ENCODE peak calls at places on chromosomes 11 and 22, in seven cellular contexts. R is pancreas, H is kidney epithelial cell, K is fibroblast of the aortic adventitia, X is body of pancreas, F is GM06990, W is breast epithelium. M is an unnamed sample.

GRCh38 chr11:103927535-103927934 is 108.9 kb upstream of the DDI1 start:
- DNase-seq in R (no peak), H (no peak), W (no peak), F (no peak), X (no peak), K (peak), M (peak)

GRCh38 chr11:3171931-3172560 is 6.9 kb upstream of the OSBPL5 start:
- DNase-seq in K (no peak), X (no peak), H (no peak), F (no peak), W (no peak), R (no peak), M (no peak)

GRCh38 chr22:49091451-49091850 is 736.2 kb downstream of the BRD1 start:
- DNase-seq in H (no peak), K (no peak), X (no peak), W (no peak), F (no peak), R (no peak), M (no peak)

GRCh38 chr11:2207212-2207611 is 35.6 kb upstream of the TH start:
- DNase-seq in H (no peak), R (no peak), X (peak), K (no peak), W (no peak), F (no peak), M (no peak)

GRCh38 chr11:22359295-22359694 is 21.1 kb downstream of the SLC17A6 start:
- DNase-seq in H (no peak), K (no peak), F (no peak), R (no peak), W (no peak), X (no peak), M (no peak)

GRCh38 chr11:69493931-69494821 is 12.7 kb downstream of the LINC01488 start:
- DNase-seq in K (no peak), H (no peak), F (no peak), R (no peak), X (no peak), W (no peak), M (no peak)

GRCh38 chr11:45252134-45252856 is 33.8 kb downstream of the SYT13 start:
- DNase-seq in K (no peak), F (peak), H (no peak), R (peak), W (no peak), X (peak), M (peak)

GRCh38 chr11:97557399-97557798 is 1167.6 kb downstream of the JRKL start:
- DNase-seq in K (no peak), R (no peak), W (no peak), X (no peak), F (no peak), H (no peak), M (no peak)

GRCh38 chr11:86047275-86047991 is 21.5 kb downstream of the PICALM start:
- DNase-seq in H (peak), W (no peak), R (no peak), F (peak), X (no peak), K (peak), M (peak)

GRCh38 chr11:130831506-130832385 is 84.5 kb downstream of the SNX19 start:
- DNase-seq in R (no peak), K (peak), X (no peak), H (no peak), W (no peak), F (peak), M (no peak)

GRCh38 chr22:48710410-48710809 is 1117.3 kb downstream of the BRD1 start:
- DNase-seq in F (no peak), R (no peak), X (no peak), K (no peak), H (no peak), W (no peak), M (no peak)

GRCh38 chr11:12137938-12138731 is 27.7 kb downstream of the MICAL2 start:
- DNase-seq in W (no peak), R (no peak), X (no peak), K (peak), F (no peak), H (peak), M (peak)

GRCh38 chr11:87428266-87428665 is 390.5 kb downstream of the TMEM135 start:
- DNase-seq in W (no peak), K (no peak), F (no peak), X (no peak), R (no peak), H (no peak), M (peak)

GRCh38 chr11:84289381-84289906 is 1003.3 kb upstream of the CCDC90B start:
- DNase-seq in X (no peak), K (peak), H (peak), W (no peak), R (no peak), F (peak), M (peak)

GRCh38 chr11:10483584-10483983 is 28.5 kb downstream of the AMPD3 start:
- DNase-seq in X (no peak), W (no peak), F (no peak), K (no peak), H (no peak), R (no peak), M (no peak)

GRCh38 chr11:110092577-110093406 is at the start of gene ZC3H12C:
- DNase-seq in X (peak), F (peak), H (peak), W (peak), R (peak), K (peak), M (peak)

GRCh38 chr11:2369320-2369719 is 7.8 kb upstream of the CD81 start:
- DNase-seq in W (no peak), K (no peak), H (no peak), X (no peak), R (no peak), F (no peak), M (no peak)

GRCh38 chr11:112511271-112511670 is 250.6 kb upstream of the PLET1 start:
- DNase-seq in K (no peak), R (no peak), F (no peak), H (no peak), X (no peak), W (no peak), M (no peak)

GRCh38 chr11:123351375-123351774 is 78.7 kb upstream of the GRAMD1B start:
- DNase-seq in W (no peak), X (no peak), H (no peak), K (no peak), F (no peak), R (no peak), M (no peak)

GRCh38 chr22:44391481-44392445 is 79.0 kb upstream of the SHISAL1 start:
- DNase-seq in W (no peak), K (no peak), F (no peak), R (no peak), X (peak), H (no peak), M (no peak)

GRCh38 chr22:45578524-45579147 is 76.0 kb downstream of the FBLN1 start:
- DNase-seq in W (no peak), K (no peak), R (no peak), H (no peak), F (no peak), X (no peak), M (no peak)

GRCh38 chr22:45576730-45577464 is 74.2 kb downstream of the FBLN1 start:
- DNase-seq in K (no peak), X (no peak), F (no peak), H (no peak), R (no peak), W (no peak), M (no peak)

GRCh38 chr22:45579306-45579705 is 76.6 kb downstream of the FBLN1 start:
- DNase-seq in R (no peak), K (no peak), W (no peak), X (no peak), F (no peak), H (peak), M (no peak)

GRCh38 chr22:45576273-45576625 is 73.6 kb downstream of the FBLN1 start:
- DNase-seq in X (no peak), W (no peak), F (no peak), H (no peak), R (no peak), K (no peak), M (no peak)

DNA sequence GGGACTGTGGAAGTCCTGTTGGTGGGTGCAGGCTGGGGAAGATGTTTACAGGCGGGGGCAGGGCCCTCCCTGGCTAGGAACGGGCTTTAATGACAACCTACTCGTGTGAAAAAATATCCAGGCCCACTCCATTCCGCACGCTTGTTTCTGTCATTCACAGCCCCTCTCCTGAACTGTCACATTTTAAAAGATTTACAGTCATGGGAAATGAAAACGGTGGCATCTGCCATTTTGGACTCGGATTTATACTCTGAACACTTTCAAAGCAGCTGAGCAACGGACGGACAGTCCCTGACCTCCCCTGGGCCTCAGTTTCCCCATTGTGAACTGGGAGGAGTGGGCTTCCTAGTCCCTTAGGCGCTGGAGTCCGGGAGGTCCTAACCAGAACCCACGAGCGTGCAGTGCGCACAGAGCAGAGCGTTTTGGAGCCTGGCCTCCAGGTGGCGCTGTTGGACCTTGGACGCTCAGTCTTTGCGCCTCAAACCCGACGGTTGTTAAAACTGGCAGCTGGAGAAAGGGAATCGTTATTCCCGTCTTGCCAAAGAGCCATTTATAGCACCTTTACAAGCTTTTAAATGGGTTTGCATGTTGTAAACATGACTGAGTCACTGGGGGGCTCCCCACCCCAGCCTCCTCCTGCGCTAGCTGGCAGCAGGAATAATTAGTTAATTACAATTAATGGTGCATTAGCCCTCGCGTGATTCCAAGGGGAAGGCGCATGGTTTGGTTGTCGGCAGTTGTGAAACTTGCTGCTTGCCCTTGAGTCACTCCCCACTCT is 75.3 kb downstream of the FBLN1 start:
- DNase-seq in K (peak), R (peak), F (peak), W (peak), X (peak), H (no peak), M (peak)
- TF ChIP-seq CTCF in K (peak), R (peak), F (peak), W (peak), X (peak), H (peak), M (peak)

DNA sequence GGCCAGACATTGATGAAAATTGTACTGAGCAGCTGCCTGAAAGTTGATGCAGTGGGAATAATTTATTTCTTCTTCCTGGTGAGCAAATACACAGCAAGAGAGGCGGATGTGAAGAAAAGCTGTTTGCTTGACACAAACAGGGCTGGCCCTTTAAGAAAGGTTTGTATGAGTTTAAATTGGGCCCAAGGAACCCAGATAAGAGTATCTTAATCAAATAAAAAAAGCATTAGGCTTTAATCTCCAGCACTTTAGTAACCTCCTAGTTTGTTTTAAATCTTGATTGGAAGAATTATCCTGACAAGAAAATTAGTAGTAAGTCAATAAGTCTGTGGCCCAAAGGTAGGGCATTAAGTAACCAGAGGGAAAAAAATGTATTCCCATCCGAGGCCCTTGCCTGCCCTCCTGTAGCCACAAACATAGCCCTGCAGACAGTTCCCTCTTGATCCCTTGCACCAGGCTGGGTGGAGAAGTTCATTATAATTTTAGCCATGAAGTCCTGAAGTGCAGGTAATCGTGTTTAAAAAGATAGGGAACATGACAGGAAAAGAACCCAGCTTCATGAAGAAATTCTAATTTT is 245.6 kb downstream of the KIRREL3 start:
- DNase-seq in H (no peak), K (no peak), W (no peak), F (no peak), X (no peak), R (no peak), M (no peak)
- H3K4me3 ChIP-seq in H (no peak), K (no peak), W (no peak), F (no peak), X (no peak), R (no peak), M (no peak)

DNA sequence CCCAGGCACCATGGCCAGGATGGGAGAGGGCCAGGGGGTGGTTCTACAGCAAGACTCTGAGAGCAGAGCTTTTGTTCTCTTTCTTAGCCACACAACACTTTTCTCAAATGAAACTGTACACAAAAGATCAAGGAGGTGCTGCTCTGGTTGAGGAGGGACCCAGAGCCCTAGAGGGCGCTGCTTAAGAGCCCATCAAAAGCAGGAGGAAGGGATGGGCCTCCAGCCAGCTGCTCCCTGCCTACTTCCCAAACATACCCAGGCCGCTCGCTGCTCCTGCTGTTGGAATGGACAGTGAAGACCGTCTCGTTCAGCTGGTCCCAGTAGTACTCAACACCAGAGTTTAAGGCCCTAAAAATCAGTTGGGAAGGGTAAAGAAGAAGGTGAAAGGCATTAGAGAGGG is 18.4 kb upstream of the CHRM4 start:
- DNase-seq in K (no peak), X (no peak), W (no peak), F (no peak), H (no peak), R (no peak), M (no peak)
- TF ChIP-seq CTCF in K (peak), X (no peak), W (no peak), F (no peak), H (peak), R (no peak), M (no peak)

DNA sequence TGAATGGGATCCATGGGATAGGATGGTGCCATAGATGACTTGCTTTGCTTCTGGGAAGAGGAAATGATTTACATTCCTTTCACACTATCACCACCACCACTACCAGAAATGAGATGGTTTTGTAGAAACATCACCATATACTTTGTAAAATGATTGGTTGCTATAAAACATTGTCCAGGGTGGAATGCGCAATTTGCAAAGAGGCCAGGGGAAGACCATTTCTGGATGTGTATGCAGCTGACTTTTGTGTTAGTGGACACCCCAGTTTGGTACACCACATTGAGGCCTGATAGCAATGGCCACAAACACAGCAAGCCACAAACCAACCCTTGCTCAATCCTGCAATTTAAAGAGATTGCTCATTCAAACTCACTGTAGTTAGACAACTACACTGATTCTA is 56.7 kb upstream of the RCN1 start:
- DNase-seq in R (no peak), H (peak), K (peak), X (no peak), W (no peak), F (no peak), M (peak)
- H3K4me3 ChIP-seq in R (no peak), H (no peak), K (no peak), X (no peak), W (no peak), F (no peak), M (no peak)

GRCh38 chr11:60170566-60170965 is 12.3 kb downstream of the MS4A6A start:
- DNase-seq in W (no peak), R (no peak), F (no peak), X (no peak), K (no peak), H (no peak), M (no peak)

GRCh38 chr11:60168306-60168705 is 14.6 kb downstream of the MS4A6A start:
- DNase-seq in X (no peak), K (no peak), F (peak), W (no peak), H (no peak), R (no peak), M (no peak)

GRCh38 chr11:60172011-60172410 is 10.9 kb downstream of the MS4A6A start:
- DNase-seq in F (no peak), X (no peak), R (no peak), H (no peak), W (no peak), K (no peak), M (no peak)

GRCh38 chr11:60165946-60166345 is 16.9 kb downstream of the MS4A6A start:
- DNase-seq in K (no peak), X (no peak), F (no peak), H (no peak), R (no peak), W (no peak), M (no peak)

DNA sequence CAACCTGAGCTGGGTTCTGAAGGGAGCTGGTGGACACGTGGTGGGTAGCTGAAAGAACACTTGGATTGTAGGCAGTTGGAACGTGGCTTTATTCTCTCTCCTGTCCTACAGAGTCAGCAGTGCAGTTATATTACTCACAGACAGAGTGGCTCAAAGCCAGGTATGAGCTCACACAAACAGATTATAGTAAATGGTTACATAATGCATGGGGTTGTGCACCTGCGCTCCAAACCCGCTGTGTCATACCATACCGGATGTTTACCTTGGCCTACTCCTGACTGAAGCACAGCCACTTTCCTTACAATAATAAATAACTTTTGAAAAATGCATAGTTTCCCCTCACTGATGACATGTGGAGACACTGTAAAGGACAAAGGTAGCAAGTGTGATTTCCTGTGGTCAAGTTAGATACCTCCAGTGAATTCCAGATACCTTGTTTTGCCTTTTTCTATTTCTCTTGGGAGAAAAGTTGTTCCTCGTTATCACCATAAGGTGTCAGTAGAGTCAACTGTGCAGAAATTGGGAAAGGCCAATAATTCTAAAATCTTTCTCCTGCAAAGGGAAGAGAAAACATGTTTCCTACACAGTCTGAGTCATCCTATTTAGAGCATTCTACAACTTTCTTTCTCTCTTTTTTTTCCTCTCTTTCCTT is 13.5 kb downstream of the MS4A6A start:
- DNase-seq in W (no peak), X (peak), H (peak), F (peak), K (no peak), R (peak), M (no peak)
- TF ChIP-seq CTCF in W (no peak), X (no peak), H (peak), F (peak), K (no peak), R (no peak), M (peak)

DNA sequence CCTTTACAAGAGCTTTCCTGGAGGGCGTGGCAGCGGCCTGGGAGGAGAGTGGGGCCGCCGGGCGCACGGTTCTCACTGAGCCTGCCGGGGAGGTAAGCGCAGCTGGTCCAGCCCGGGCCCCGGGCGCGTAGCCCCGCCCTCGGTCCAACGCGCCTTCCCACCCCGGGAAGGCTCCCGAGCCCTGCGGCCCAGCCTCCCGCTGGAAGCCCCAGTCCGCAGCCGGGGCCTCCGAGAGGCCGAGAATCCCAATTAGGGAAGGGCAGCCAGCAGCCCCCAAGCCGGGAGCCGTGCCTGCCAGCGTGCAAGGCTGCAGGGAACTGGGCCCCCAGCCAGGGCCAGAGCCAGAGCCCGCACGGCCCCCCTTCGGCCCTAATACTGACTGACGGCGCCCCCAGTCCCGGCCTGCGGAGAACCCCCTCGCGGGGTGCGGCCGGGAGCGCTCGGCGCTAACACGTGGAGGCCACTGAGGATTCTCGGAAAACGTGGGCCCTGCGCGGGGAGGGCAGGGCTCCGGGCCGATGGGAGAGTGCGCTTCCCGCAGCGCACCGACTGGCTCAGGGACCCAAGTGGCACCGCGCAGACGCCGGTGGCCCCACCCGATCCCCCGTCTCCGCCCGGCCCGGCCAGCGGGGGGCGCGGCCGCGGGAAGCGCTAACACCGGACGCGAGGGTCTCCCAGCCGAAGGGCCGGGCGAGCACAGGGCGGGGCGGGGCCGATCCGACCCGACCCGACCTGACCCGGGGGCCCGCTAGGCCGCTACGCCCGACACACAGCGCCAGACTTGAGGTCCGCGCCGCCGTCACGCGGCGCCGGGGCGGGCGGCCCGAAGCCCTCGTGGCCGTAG is 5.7 kb downstream of the ZFTA start:
- DNase-seq in W (no peak), F (peak), X (peak), K (peak), R (peak), H (no peak), M (no peak)
- H3K4me3 ChIP-seq in W (peak), F (no peak), X (no peak), K (peak), R (peak), H (no peak), M (no peak)

GRCh38 chr22:45834241-45834640 is 142.7 kb downstream of the WNT7B start:
- DNase-seq in F (no peak), R (no peak), X (no peak), H (no peak), W (no peak), K (no peak), M (no peak)
- TF ChIP-seq CTCF in F (no peak), R (no peak), X (no peak), H (no peak), W (no peak), K (no peak), M (no peak)

DNA sequence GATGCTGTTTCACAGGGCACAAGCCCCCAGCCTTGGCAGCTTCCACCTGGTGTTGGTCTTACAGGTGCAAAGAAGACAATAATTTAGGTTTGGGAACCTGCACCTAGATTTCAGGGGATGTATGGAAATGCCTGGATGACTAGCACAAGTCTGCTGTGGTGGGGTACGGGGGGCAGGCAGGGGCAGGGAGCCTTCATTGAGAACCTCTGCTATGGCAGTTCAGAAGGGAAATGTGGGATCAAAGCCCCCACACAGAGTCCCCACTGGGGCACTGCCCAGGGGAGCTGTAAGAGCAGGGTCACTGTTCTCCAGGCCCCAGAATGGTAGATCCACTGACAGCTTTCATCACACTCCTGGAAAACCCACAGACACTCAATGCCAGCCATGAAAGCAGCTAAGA is 686.5 kb downstream of the FAM181B start:
- DNase-seq in F (no peak), K (no peak), R (no peak), H (no peak), W (no peak), X (no peak), M (no peak)
- H3K4me3 ChIP-seq in F (no peak), K (no peak), R (no peak), H (no peak), W (no peak), X (no peak), M (no peak)

M was measured in AG10803.